ENCODE peak calls at places on chromosomes 6 and 20, in six cellular contexts. One of them, this sample, is unnamed.

GRCh38 chr6:44010411-44011349 is 116.6 kb downstream of the MRPL14 start:
- DNase-seq in endothelial cell of umbilical vein: no peak
- DNase-seq in CD8-positive, alpha-beta T cell: no peak
- DNase-seq in choroid plexus epithelial cell: peak
- DNase-seq in tibial artery: peak
- DNase-seq in lower leg skin: peak
- DNase-seq in this sample: peak

GRCh38 chr6:24980507-24981384 is 45.0 kb upstream of the RIPOR2 start:
- DNase-seq in endothelial cell of umbilical vein: no peak
- DNase-seq in choroid plexus epithelial cell: peak
- DNase-seq in lower leg skin: no peak
- DNase-seq in CD8-positive, alpha-beta T cell: no peak
- DNase-seq in tibial artery: no peak
- DNase-seq in this sample: no peak

GRCh38 chr20:44137210-44137781 is 49.7 kb downstream of the JPH2 start:
- DNase-seq in tibial artery: peak
- DNase-seq in choroid plexus epithelial cell: peak
- DNase-seq in CD8-positive, alpha-beta T cell: no peak
- DNase-seq in lower leg skin: no peak
- DNase-seq in endothelial cell of umbilical vein: no peak
- DNase-seq in this sample: no peak

GRCh38 chr6:165110871-165111270 is 198.5 kb downstream of the C6orf118 start:
- DNase-seq in endothelial cell of umbilical vein: no peak
- DNase-seq in tibial artery: no peak
- DNase-seq in choroid plexus epithelial cell: no peak
- DNase-seq in CD8-positive, alpha-beta T cell: no peak
- DNase-seq in lower leg skin: no peak
- DNase-seq in this sample: no peak

GRCh38 chr6:42226251-42227143 is 8.8 kb upstream of the MRPS10 start:
- DNase-seq in choroid plexus epithelial cell: peak
- DNase-seq in lower leg skin: no peak
- DNase-seq in CD8-positive, alpha-beta T cell: no peak
- DNase-seq in endothelial cell of umbilical vein: no peak
- DNase-seq in tibial artery: no peak
- DNase-seq in this sample: no peak

GRCh38 chr20:8633366-8633765 is 435.5 kb upstream of the PLCB4 start:
- DNase-seq in lower leg skin: no peak
- DNase-seq in tibial artery: no peak
- DNase-seq in choroid plexus epithelial cell: no peak
- DNase-seq in endothelial cell of umbilical vein: peak
- DNase-seq in CD8-positive, alpha-beta T cell: no peak
- DNase-seq in this sample: no peak

GRCh38 chr20:32828029-32828666 is 8.4 kb downstream of the MAPRE1 start:
- DNase-seq in endothelial cell of umbilical vein: peak
- DNase-seq in choroid plexus epithelial cell: peak
- DNase-seq in tibial artery: no peak
- DNase-seq in CD8-positive, alpha-beta T cell: no peak
- DNase-seq in lower leg skin: no peak
- DNase-seq in this sample: no peak

GRCh38 chr20:34967421-34967820 is 11.8 kb downstream of the MYH7B start:
- DNase-seq in lower leg skin: no peak
- DNase-seq in tibial artery: no peak
- DNase-seq in CD8-positive, alpha-beta T cell: no peak
- DNase-seq in choroid plexus epithelial cell: no peak
- DNase-seq in endothelial cell of umbilical vein: no peak
- DNase-seq in this sample: no peak

GRCh38 chr6:104625536-104625935 is 234.2 kb downstream of the HACE1 start:
- DNase-seq in CD8-positive, alpha-beta T cell: no peak
- DNase-seq in tibial artery: no peak
- DNase-seq in choroid plexus epithelial cell: peak
- DNase-seq in endothelial cell of umbilical vein: no peak
- DNase-seq in lower leg skin: no peak
- DNase-seq in this sample: no peak

GRCh38 chr20:35954907-35955251 is 577 bp upstream of the SCAND1 start:
- DNase-seq in choroid plexus epithelial cell: peak
- DNase-seq in lower leg skin: no peak
- DNase-seq in CD8-positive, alpha-beta T cell: no peak
- DNase-seq in tibial artery: no peak
- DNase-seq in endothelial cell of umbilical vein: no peak
- DNase-seq in this sample: peak

GRCh38 chr6:168273483-168274045 is 46.0 kb downstream of the DACT2 start:
- DNase-seq in CD8-positive, alpha-beta T cell: no peak
- DNase-seq in lower leg skin: peak
- DNase-seq in tibial artery: peak
- DNase-seq in choroid plexus epithelial cell: no peak
- DNase-seq in endothelial cell of umbilical vein: no peak
- DNase-seq in this sample: no peak

GRCh38 chr6:14092301-14092700 is 25.3 kb upstream of the CD83 start:
- DNase-seq in endothelial cell of umbilical vein: no peak
- DNase-seq in CD8-positive, alpha-beta T cell: no peak
- DNase-seq in tibial artery: no peak
- DNase-seq in choroid plexus epithelial cell: no peak
- DNase-seq in lower leg skin: no peak
- DNase-seq in this sample: no peak

GRCh38 chr20:62219992-62220665 is at the start of gene HRH3:
- DNase-seq in lower leg skin: no peak
- DNase-seq in choroid plexus epithelial cell: peak
- DNase-seq in CD8-positive, alpha-beta T cell: peak
- DNase-seq in endothelial cell of umbilical vein: no peak
- DNase-seq in tibial artery: no peak
- DNase-seq in this sample: peak

GRCh38 chr20:58001381-58001780 is 227.1 kb downstream of the ANKRD60 start:
- DNase-seq in endothelial cell of umbilical vein: peak
- DNase-seq in lower leg skin: no peak
- DNase-seq in tibial artery: peak
- DNase-seq in CD8-positive, alpha-beta T cell: no peak
- DNase-seq in choroid plexus epithelial cell: peak
- DNase-seq in this sample: no peak

DNA sequence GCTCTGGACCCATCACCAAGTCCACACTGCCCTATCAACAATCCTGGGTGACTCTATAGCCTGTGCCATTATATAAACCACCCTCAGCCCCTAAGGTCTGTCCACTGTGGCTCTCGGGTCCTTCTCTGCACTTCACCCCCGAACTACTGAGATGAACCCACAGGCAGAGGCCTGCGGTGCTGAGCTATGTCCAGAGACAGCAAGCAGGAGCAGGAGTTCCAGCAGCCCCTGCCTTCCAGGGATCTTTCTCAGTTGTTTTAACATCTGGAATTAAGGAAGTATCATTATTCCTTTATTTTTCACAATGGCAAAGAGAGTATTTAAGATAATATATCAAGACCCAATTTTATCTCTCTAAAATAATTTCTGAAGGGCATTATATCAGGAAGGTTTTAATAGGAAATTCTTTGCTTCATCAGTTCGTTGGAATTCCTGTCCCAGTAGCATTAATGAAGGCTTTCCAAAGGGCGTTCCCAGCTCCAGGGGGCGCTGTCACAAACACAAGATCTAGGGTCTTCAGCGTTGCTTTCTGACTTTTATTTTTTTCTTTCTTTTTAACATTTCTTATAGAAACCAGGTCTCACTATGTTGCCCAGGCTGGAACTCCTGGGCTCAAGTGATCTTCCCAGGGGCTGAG is 27.3 kb downstream of the RRBP1 start:
- DNase-seq in lower leg skin: no peak
- DNase-seq in tibial artery: peak
- DNase-seq in endothelial cell of umbilical vein: peak
- DNase-seq in CD8-positive, alpha-beta T cell: peak
- DNase-seq in choroid plexus epithelial cell: peak
- DNase-seq in this sample: no peak
- TF ChIP-seq CTCF in lower leg skin: no peak
- TF ChIP-seq CTCF in tibial artery: peak
- TF ChIP-seq CTCF in endothelial cell of umbilical vein: peak
- TF ChIP-seq CTCF in CD8-positive, alpha-beta T cell: no peak
- TF ChIP-seq CTCF in choroid plexus epithelial cell: peak
- TF ChIP-seq CTCF in this sample: peak

GRCh38 chr6:156686429-156686939 is 90.7 kb upstream of the ARID1B start:
- DNase-seq in choroid plexus epithelial cell: peak
- DNase-seq in tibial artery: no peak
- DNase-seq in lower leg skin: no peak
- DNase-seq in endothelial cell of umbilical vein: peak
- DNase-seq in CD8-positive, alpha-beta T cell: no peak
- DNase-seq in this sample: peak
- TF ChIP-seq CTCF in choroid plexus epithelial cell: peak
- TF ChIP-seq CTCF in tibial artery: peak
- TF ChIP-seq CTCF in lower leg skin: no peak
- TF ChIP-seq CTCF in endothelial cell of umbilical vein: no peak
- TF ChIP-seq CTCF in CD8-positive, alpha-beta T cell: peak
- TF ChIP-seq CTCF in this sample: no peak

DNA sequence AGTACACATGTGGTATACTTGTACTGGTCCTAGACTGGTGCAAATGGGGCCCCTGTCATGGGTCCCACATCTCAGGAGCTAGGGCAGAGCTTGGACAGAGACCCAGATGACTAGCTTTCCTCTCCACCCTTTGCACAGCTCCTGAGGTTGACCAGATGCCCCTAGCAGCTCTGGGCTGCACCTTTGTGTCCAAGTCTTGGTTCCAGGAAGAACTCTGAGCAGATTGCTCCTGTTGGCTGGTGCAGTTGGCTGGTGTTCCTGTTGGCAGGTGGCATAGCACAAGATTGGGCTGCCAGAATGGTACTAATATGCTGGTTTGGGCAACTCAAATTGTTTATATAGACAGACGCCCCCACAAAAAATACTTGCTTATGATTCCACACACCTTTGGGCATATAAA is 89.4 kb upstream of the EZR start:
- DNase-seq in lower leg skin: peak
- DNase-seq in endothelial cell of umbilical vein: no peak
- DNase-seq in choroid plexus epithelial cell: no peak
- DNase-seq in CD8-positive, alpha-beta T cell: no peak
- DNase-seq in tibial artery: no peak
- DNase-seq in this sample: no peak
- TF ChIP-seq CTCF in lower leg skin: no peak
- TF ChIP-seq CTCF in endothelial cell of umbilical vein: no peak
- TF ChIP-seq CTCF in choroid plexus epithelial cell: no peak
- TF ChIP-seq CTCF in CD8-positive, alpha-beta T cell: no peak
- TF ChIP-seq CTCF in tibial artery: no peak
- TF ChIP-seq CTCF in this sample: no peak

DNA sequence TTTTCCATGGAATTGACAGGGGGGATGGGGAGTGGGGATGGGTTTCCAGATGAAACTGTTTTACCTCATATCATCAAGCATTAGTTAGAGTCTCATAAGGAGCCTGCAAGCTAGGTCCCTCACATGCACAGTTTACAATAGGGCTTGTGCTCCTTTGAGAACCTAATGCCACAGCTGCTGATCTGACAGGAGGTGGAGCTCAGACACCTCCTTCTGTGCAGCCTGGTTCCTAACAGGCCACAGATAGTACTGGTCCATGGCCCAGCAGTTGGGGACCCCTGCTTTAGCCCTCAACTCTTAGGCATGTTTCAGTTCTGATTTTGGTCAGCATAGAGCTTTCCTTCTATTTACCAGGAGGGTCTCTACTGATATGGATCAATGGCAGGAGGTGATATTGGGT is 251.6 kb downstream of the LAMA2 start:
- DNase-seq in tibial artery: no peak
- DNase-seq in endothelial cell of umbilical vein: no peak
- DNase-seq in CD8-positive, alpha-beta T cell: no peak
- DNase-seq in choroid plexus epithelial cell: peak
- DNase-seq in lower leg skin: no peak
- DNase-seq in this sample: no peak
- TF ChIP-seq CTCF in tibial artery: no peak
- TF ChIP-seq CTCF in endothelial cell of umbilical vein: no peak
- TF ChIP-seq CTCF in CD8-positive, alpha-beta T cell: no peak
- TF ChIP-seq CTCF in choroid plexus epithelial cell: peak
- TF ChIP-seq CTCF in lower leg skin: no peak
- TF ChIP-seq CTCF in this sample: no peak

DNA sequence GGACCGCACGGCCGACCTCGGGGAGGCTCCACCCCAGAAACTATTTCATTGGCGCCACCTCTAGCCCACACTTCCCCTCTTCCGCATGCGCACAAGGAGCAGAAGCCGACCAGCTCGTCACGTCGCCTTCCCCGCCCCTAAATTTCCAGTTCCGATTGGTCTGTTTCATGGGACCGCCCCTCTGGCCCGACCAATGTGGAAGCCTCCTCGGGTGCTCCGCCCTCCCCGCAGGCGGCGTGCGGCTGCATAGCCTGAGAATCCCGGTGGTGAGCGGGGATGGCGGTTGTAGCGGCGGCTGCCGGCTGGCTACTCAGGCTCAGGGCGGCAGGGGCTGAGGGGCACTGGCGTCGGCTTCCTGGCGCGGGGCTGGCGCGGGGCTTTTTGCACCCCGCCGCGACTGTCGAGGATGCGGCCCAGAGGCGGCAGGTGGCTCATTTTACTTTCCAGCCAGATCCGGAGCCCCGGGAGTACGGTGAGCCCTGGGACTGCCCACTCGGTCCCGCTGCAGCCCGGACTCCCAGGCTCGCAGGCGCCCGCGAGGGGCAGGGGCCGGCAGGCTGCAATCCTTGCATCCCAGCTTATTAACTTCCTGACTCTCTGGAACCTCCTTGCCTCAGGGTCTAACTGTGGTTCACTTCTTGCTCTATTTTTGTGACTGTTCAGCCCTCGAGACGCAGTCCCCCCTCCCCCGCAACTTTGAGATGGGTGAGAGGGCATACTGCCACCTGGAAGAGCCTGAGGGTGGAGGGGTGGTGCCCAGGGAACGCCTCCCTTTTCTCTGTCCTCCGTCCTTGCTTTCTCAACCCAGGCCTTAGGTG is at the start of gene BCKDHB:
- DNase-seq in CD8-positive, alpha-beta T cell: peak
- DNase-seq in endothelial cell of umbilical vein: peak
- DNase-seq in lower leg skin: peak
- DNase-seq in choroid plexus epithelial cell: peak
- DNase-seq in tibial artery: peak
- DNase-seq in this sample: peak
- TF ChIP-seq CTCF in CD8-positive, alpha-beta T cell: no peak
- TF ChIP-seq CTCF in endothelial cell of umbilical vein: no peak
- TF ChIP-seq CTCF in lower leg skin: no peak
- TF ChIP-seq CTCF in choroid plexus epithelial cell: no peak
- TF ChIP-seq CTCF in tibial artery: no peak
- TF ChIP-seq CTCF in this sample: no peak

DNA sequence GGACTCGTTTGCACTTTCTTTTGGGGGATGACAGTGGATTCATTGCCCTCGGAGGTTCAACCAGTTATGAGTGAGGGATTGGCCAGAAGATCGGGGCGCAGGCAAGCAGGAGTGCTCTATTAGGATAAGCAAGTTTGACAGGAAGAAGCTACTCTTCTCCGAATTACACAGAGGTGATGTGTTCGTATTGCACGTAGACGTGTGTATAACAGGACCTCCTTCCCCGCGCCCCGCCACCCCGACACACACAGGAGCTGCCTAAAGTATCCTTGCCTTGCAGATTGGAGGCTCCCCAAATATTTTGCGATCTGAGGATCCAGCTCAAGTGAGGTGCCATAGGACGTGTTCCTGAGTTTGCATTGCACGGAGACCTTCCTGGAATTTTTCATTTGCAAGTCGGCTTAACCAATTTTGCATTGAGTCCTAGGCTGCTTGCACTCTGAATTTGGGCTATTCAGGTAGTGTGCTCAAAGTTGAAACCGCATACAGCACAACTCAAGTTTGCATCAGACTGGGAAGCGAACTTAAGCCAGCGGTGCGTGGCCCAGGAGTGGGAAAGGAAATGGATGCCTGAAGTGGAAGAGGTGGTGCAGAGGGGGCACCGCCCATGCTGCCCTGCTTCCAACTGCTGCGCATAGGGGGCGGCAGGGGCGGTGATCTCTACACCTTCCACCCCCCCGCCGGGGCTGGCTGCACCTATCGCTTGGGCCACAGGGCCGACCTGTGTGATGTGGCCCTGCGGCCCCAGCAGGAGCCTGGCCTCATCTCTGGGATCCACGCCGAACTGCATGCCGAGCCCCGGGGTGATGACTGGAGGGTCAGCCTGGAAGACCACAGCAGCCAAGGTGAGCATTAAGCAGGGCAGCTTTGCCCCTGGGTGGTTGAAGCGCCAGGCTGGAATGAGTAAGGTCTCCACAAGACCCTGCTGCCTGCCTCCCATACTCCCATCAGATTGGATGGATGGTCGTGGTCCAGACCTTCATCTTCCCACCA is 770 bp downstream of the TCF19 start:
- DNase-seq in CD8-positive, alpha-beta T cell: peak
- DNase-seq in tibial artery: no peak
- DNase-seq in endothelial cell of umbilical vein: no peak
- DNase-seq in choroid plexus epithelial cell: no peak
- DNase-seq in lower leg skin: no peak
- DNase-seq in this sample: no peak
- TF ChIP-seq CTCF in CD8-positive, alpha-beta T cell: no peak
- TF ChIP-seq CTCF in tibial artery: no peak
- TF ChIP-seq CTCF in endothelial cell of umbilical vein: no peak
- TF ChIP-seq CTCF in choroid plexus epithelial cell: peak
- TF ChIP-seq CTCF in lower leg skin: no peak
- TF ChIP-seq CTCF in this sample: no peak

This sample was measured in NB4.